ENCODE peak calls at places on chromosomes 12 and 14, in ten cellular contexts. C is activated T-helper 9 cell treated with anti-CD3 and anti-CD28 coated beads, Interleukin-2, amount 50 U/mL, for 16 hours; B is NCI-H187 treated with DMSO at 0.1 percent for 48 hours; I is heart right ventricle; E is GM19239; R is activated T-cell treated with anti-CD3 and anti-CD28 coated beads for 1 hour; S is NCI-H1436 treated with DMSO at 0.1 percent for 48 hours; T is psoas muscle; F is H9; L is stimulated activated CD4-positive, alpha-beta T cell treated with anti-CD3 and anti-CD28 coated beads, TNF-alpha, amount 100 ng/mL, for 1 hour. M is an unnamed sample.

GRCh38 chr14:57754558-57754957 is 111.3 kb downstream of the SLC35F4 start:
- DNase-seq in C (no peak), I (no peak), F (no peak), R (no peak), L (no peak), E (no peak), B (no peak), T (no peak), S (no peak), M (no peak)

GRCh38 chr12:106358410-106359241 is 1.1 kb downstream of the POLR3B start:
- DNase-seq in C (no peak), T (peak), F (no peak), E (no peak), I (peak), L (peak), B (no peak), R (no peak), S (no peak), M (no peak)

GRCh38 chr12:2794261-2794735 is 472 bp upstream of the FKBP4 start:
- DNase-seq in R (no peak), I (no peak), C (peak), B (no peak), S (no peak), T (peak), E (no peak), L (peak), F (no peak), M (no peak)

GRCh38 chr14:106846218-106846617 is 1319.8 kb downstream of the TMEM121 start:
- DNase-seq in E (no peak), F (no peak), T (no peak), S (no peak), L (no peak), C (no peak), B (no peak), I (no peak), R (no peak), M (no peak)

GRCh38 chr14:80974338-80975078 is 19.1 kb downstream of the TSHR start:
- DNase-seq in F (no peak), S (no peak), R (no peak), B (no peak), E (no peak), I (no peak), T (no peak), C (no peak), L (no peak), M (no peak)

GRCh38 chr14:94767321-94767878 is 2.5 kb downstream of the GSC start:
- DNase-seq in E (no peak), L (no peak), T (no peak), B (no peak), R (no peak), C (no peak), S (no peak), F (peak), I (no peak), M (no peak)

GRCh38 chr12:32098112-32098511 is 8.5 kb upstream of the BICD1 start:
- DNase-seq in E (no peak), I (no peak), B (no peak), F (no peak), R (no peak), L (no peak), S (no peak), C (no peak), T (no peak), M (peak)

GRCh38 chr12:77992760-77993159 is 162.1 kb downstream of the NAV3 start:
- DNase-seq in R (no peak), I (no peak), E (no peak), T (no peak), B (no peak), L (no peak), S (no peak), F (no peak), C (no peak), M (no peak)

GRCh38 chr12:1846421-1847405 is 26.3 kb downstream of the LRTM2 start:
- DNase-seq in C (no peak), E (no peak), T (no peak), R (no peak), L (no peak), F (peak), I (no peak), S (no peak), B (no peak), M (no peak)

GRCh38 chr12:65152586-65152985 is 16.8 kb upstream of the LEMD3 start:
- DNase-seq in S (no peak), E (no peak), C (no peak), L (no peak), F (no peak), I (no peak), T (no peak), R (no peak), B (no peak), M (no peak)

GRCh38 chr12:1915082-1915968 is 3.1 kb downstream of the CACNA2D4 start:
- DNase-seq in T (no peak), F (peak), S (no peak), C (no peak), L (no peak), I (no peak), R (no peak), E (no peak), B (no peak), M (no peak)

GRCh38 chr14:22319526-22320352 is 269.3 kb downstream of the DAD1 start:
- DNase-seq in B (no peak), E (peak), I (no peak), R (no peak), F (peak), L (no peak), T (no peak), C (no peak), S (no peak), M (no peak)

GRCh38 chr12:105880824-105881388 is 257.8 kb downstream of the NUAK1 start:
- DNase-seq in I (no peak), L (no peak), E (no peak), R (no peak), S (no peak), F (no peak), T (no peak), B (no peak), C (no peak), M (no peak)

GRCh38 chr12:95674631-95675030 is 115.9 kb downstream of the NTN4 start:
- DNase-seq in S (peak), C (no peak), T (no peak), B (peak), E (no peak), I (no peak), F (no peak), R (no peak), L (no peak), M (peak)

GRCh38 chr12:47236109-47236714 is 156.5 kb upstream of the AMIGO2 start:
- DNase-seq in L (no peak), T (no peak), R (no peak), E (no peak), I (no peak), S (no peak), C (no peak), F (no peak), B (no peak), M (no peak)

GRCh38 chr12:68119724-68120211 is 39.8 kb downstream of the IFNG start:
- DNase-seq in B (no peak), T (no peak), C (peak), R (no peak), I (no peak), E (peak), L (peak), S (no peak), F (no peak), M (no peak)

GRCh38 chr14:106530423-106531107 is 1004.2 kb downstream of the TMEM121 start:
- DNase-seq in F (no peak), L (no peak), T (no peak), E (no peak), S (no peak), R (no peak), B (no peak), I (no peak), C (peak), M (no peak)

GRCh38 chr14:31257244-31257553 is 49.6 kb upstream of the HECTD1 start:
- DNase-seq in L (no peak), B (no peak), E (no peak), F (no peak), T (no peak), I (no peak), S (no peak), R (no peak), C (no peak), M (no peak)

GRCh38 chr12:114046236-114046998 is 80.3 kb upstream of the RBM19 start:
- DNase-seq in T (no peak), F (no peak), I (no peak), L (no peak), E (no peak), S (no peak), C (no peak), B (no peak), R (no peak), M (no peak)

GRCh38 chr14:101176535-101177205 is 273.1 kb upstream of the RTL1 start:
- DNase-seq in B (no peak), C (no peak), E (no peak), R (no peak), S (no peak), I (no peak), F (peak), T (no peak), L (no peak), M (no peak)

GRCh38 chr12:120144215-120144614 is 27.7 kb upstream of the RAB35 start:
- DNase-seq in S (no peak), I (no peak), R (no peak), C (no peak), E (no peak), L (no peak), B (no peak), F (no peak), T (no peak), M (no peak)

GRCh38 chr12:120358412-120359158 is 10.4 kb downstream of the MSI1 start:
- DNase-seq in C (no peak), S (no peak), R (no peak), T (no peak), L (no peak), E (no peak), I (no peak), B (no peak), F (peak), M (no peak)

GRCh38 chr12:130334937-130335336 is 2.8 kb upstream of the PIWIL1 start:
- DNase-seq in B (no peak), T (no peak), E (no peak), L (no peak), R (no peak), C (no peak), S (no peak), F (peak), I (no peak), M (no peak)

GRCh38 chr12:105502426-105502930 is 172.0 kb downstream of the C12orf75 start:
- DNase-seq in L (no peak), S (no peak), R (no peak), I (no peak), B (no peak), T (no peak), C (no peak), E (no peak), F (peak), M (no peak)

GRCh38 chr14:35221462-35221861 is 70.7 kb upstream of the PSMA6 start:
- DNase-seq in S (no peak), T (no peak), E (no peak), F (no peak), R (no peak), L (no peak), B (no peak), C (no peak), I (no peak), M (no peak)

GRCh38 chr12:6295187-6295811 is 15.2 kb upstream of the PLEKHG6 start:
- DNase-seq in R (no peak), E (no peak), B (no peak), S (no peak), F (no peak), T (no peak), L (no peak), I (no peak), C (no peak), M (no peak)

GRCh38 chr14:87888136-87888999 is 104.6 kb downstream of the GALC start:
- DNase-seq in F (peak), L (no peak), R (no peak), S (no peak), E (no peak), T (no peak), I (peak), C (no peak), B (no peak), M (peak)

GRCh38 chr14:35044939-35045797 is 904 bp upstream of the FAM177A1 start:
- DNase-seq in E (no peak), C (no peak), F (no peak), B (no peak), I (no peak), T (no peak), S (no peak), R (no peak), L (no peak), M (no peak)

GRCh38 chr12:46702581-46703344 is 123.0 kb downstream of the SLC38A4 start:
- DNase-seq in R (no peak), L (no peak), I (no peak), E (no peak), T (no peak), S (no peak), B (no peak), C (no peak), F (no peak), M (no peak)

GRCh38 chr12:80186727-80187217 is 87.4 kb downstream of the OTOGL start:
- DNase-seq in R (peak), L (no peak), C (no peak), I (no peak), B (no peak), E (no peak), F (peak), S (no peak), T (no peak), M (peak)

M was measured in NCI-H1048.